ENCODE peak calls at places on chromosome 15, in five cellular contexts. Q is GM12891, N is K562, K is HepG2, X is GM12878. J is an unnamed sample.

GRCh38 chr15:25438601-25439455 is at the start of gene UBE3A:
- DNase-seq in Q (peak; percentile 71), N (peak; percentile 90), K (peak; percentile 78), X (peak; percentile 63), J (peak; percentile 69)

GRCh38 chr15:39792954-39793353 is 10.3 kb upstream of the FSIP1 start:
- DNase-seq in Q (no peak), N (no peak), K (no peak), X (no peak), J (no peak)

GRCh38 chr15:48905216-48905615 is 27.3 kb downstream of the EID1 start:
- DNase-seq in Q (no peak), N (no peak), K (no peak), X (no peak), J (no peak)

GRCh38 chr15:87287156-87287555 is 969.4 kb downstream of the NTRK3 start:
- DNase-seq in Q (no peak), N (no peak), K (no peak), X (no peak), J (no peak)

GRCh38 chr15:80483656-80484055 is 79.5 kb downstream of the ARNT2 start:
- DNase-seq in Q (no peak), N (no peak), K (no peak), X (no peak), J (no peak)

GRCh38 chr15:95995375-95996168 is 334.9 kb upstream of the NR2F2 start:
- DNase-seq in Q (no peak), N (no peak), K (no peak), X (no peak), J (no peak)

GRCh38 chr15:50227076-50227475 is 38.5 kb downstream of the HDC start:
- DNase-seq in Q (no peak), N (no peak), K (no peak), X (no peak), J (no peak)

GRCh38 chr15:41940441-41940857 is 31.9 kb downstream of the EHD4 start:
- DNase-seq in Q (no peak), N (no peak), K (peak; percentile 20), X (no peak), J (no peak)

GRCh38 chr15:65171428-65171827 is 13.7 kb downstream of the CLPX start:
- DNase-seq in Q (no peak), N (no peak), K (peak; percentile 75), X (no peak), J (no peak)

GRCh38 chr15:99443768-99444446 is 121.9 kb upstream of the MEF2A start:
- DNase-seq in Q (no peak), N (no peak), K (no peak), X (no peak), J (no peak)

GRCh38 chr15:41506796-41507341 is 6.8 kb downstream of the LTK start:
- DNase-seq in Q (no peak), N (no peak), K (no peak), X (no peak), J (no peak)

GRCh38 chr15:87489902-87490301 is 766.6 kb downstream of the NTRK3 start:
- DNase-seq in Q (no peak), N (no peak), K (no peak), X (no peak), J (no peak)

GRCh38 chr15:86854186-86854585 is 774.5 kb downstream of the AGBL1 start:
- DNase-seq in Q (no peak), N (no peak), K (no peak), X (no peak), J (no peak)

GRCh38 chr15:68278345-68279217 is 1.0 kb downstream of the FEM1B start:
- DNase-seq in Q (no peak), N (peak; percentile 29), K (peak; percentile 65), X (no peak), J (no peak)

GRCh38 chr15:99476413-99477222 is 89.2 kb upstream of the MEF2A start:
- DNase-seq in Q (peak; percentile 45), N (no peak), K (peak; percentile 73), X (no peak), J (no peak)

GRCh38 chr15:51366911-51367310 is 25.5 kb downstream of the GLDN start:
- DNase-seq in Q (no peak), N (no peak), K (no peak), X (no peak), J (no peak)

GRCh38 chr15:45653702-45654424 is 19.0 kb downstream of the SQOR start:
- DNase-seq in Q (no peak), N (no peak), K (no peak), X (no peak), J (no peak)

GRCh38 chr15:82566690-82567089 is 26.4 kb upstream of the RPS17 start:
- DNase-seq in Q (no peak), N (no peak), K (peak; percentile 7), X (no peak), J (no peak)

GRCh38 chr15:49848824-49849209 is 228.0 kb downstream of the DTWD1 start:
- DNase-seq in Q (no peak), N (no peak), K (no peak), X (no peak), J (no peak)

GRCh38 chr15:42704492-42704926 is 32.4 kb downstream of the CDAN1 start:
- DNase-seq in Q (no peak), N (peak; percentile 80), K (peak; percentile 65), X (peak; percentile 24), J (peak; percentile 46)

GRCh38 chr15:66747223-66747622 is 45.2 kb downstream of the SMAD6 start:
- DNase-seq in Q (no peak), N (no peak), K (no peak), X (no peak), J (no peak)

GRCh38 chr15:66746231-66746605 is 44.2 kb downstream of the SMAD6 start:
- DNase-seq in Q (no peak), N (no peak), K (no peak), X (no peak), J (no peak)

GRCh38 chr15:66748320-66748779 is 46.3 kb downstream of the SMAD6 start:
- DNase-seq in Q (no peak), N (no peak), K (no peak), X (no peak), J (no peak)

GRCh38 chr15:66749841-66750575 is 48.0 kb downstream of the SMAD6 start:
- DNase-seq in Q (no peak), N (no peak), K (peak; percentile 57), X (no peak), J (no peak)

DNA sequence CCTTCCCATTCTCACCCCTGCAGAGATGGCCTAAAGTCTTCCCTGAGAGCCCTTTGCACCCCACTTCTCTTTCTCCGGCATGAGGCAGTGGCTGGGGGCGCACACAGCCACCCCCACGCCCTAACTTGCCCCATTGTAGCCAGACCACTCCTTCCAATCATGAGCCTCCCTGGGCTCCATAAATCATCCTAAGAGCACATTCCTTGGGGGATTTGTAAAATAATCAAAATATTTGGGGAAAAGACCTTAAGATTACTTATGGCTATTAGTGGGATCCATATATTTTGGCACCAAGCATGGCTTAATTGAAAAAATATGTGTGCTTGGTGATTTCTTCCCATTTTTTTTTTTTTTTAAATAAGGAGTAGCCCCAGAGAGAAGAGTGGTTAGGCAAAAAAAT is 45.8 kb downstream of the SMAD6 start:
- DNase-seq in Q (no peak), N (no peak), K (no peak), X (no peak), J (no peak)
- TF ChIP-seq POLR2A in Q (no peak), N (no peak), K (no peak), X (no peak), J (no peak)

DNA sequence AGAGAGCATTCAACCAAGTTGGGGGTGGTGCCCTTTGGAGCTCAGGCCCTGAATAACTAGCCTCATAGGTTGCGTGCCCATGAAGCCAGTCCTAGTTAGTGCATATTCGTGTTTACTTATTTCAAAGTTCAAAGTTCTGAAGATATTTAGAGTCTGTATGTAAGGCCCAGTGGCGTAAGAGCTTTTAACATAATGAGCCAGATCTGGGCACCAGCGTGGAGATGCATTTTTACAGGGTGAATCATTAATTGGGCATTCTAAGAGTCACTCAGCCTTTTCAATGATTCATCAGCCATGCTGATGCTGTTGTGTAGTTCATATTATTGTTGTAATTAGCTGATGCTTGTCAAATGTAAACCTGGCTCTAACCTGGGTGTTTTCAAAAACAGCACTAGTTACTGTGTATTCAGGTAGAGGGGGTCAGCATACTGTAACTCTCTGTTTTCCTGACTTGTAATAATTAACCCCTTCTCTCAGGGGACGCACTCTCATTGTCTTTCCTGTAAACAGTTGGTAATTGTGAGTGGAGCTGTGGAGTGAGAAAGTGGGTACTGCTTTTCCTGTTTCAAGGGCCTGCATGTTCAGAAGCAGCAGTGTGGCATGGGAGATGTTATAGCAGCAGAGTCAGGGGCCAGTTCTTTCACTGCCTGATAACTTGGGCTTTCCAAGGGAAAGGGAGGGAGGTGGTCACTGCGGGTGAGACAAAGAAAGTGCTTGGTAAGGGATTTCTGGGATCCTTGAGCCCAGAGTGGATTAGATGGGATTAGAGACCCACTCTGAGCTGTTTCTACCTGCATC is 104.9 kb downstream of the RPLP1 start:
- DNase-seq in Q (no peak), N (no peak), K (peak; percentile 82), X (no peak), J (no peak)
- TF ChIP-seq TAF1 in Q (no peak), N (no peak), K (no peak), X (no peak), J (no peak)

DNA sequence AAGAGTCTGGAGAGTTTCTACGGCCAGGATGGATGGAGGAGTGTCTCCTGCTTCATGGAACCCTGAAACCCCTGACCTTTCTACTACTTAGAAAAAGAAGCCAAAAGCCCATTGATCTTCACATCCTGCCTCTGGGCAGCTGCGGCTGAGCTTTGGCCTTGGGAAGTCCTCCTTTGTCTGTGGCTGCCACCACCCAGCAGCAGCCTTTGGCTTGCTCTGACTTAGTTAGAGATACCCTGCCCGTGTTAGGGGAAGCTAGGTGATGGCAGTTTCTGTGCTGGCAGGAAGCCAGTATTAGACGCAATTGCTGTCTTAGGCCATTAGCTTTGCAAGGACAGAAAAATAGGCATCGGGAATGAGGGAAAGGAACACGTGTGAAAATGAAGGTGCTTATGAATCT is 18.8 kb downstream of the APH1B start:
- DNase-seq in Q (no peak), N (no peak), K (no peak), X (no peak), J (no peak)
- TF ChIP-seq POLR2AphosphoS5 in Q (no peak), N (no peak), K (no peak), X (no peak), J (no peak)

GRCh38 chr15:32737246-32737757 is 19.5 kb downstream of the GREM1 start:
- DNase-seq in Q (no peak), N (no peak), K (no peak), X (no peak), J (no peak)

GRCh38 chr15:32738677-32739076 is 20.9 kb downstream of the GREM1 start:
- DNase-seq in Q (no peak), N (no peak), K (no peak), X (no peak), J (no peak)

GRCh38 chr15:32735948-32736347 is 18.1 kb downstream of the GREM1 start:
- DNase-seq in Q (no peak), N (no peak), K (no peak), X (no peak), J (no peak)

GRCh38 chr15:32739522-32739921 is 21.7 kb downstream of the GREM1 start:
- DNase-seq in Q (no peak), N (no peak), K (no peak), X (no peak), J (no peak)

DNA sequence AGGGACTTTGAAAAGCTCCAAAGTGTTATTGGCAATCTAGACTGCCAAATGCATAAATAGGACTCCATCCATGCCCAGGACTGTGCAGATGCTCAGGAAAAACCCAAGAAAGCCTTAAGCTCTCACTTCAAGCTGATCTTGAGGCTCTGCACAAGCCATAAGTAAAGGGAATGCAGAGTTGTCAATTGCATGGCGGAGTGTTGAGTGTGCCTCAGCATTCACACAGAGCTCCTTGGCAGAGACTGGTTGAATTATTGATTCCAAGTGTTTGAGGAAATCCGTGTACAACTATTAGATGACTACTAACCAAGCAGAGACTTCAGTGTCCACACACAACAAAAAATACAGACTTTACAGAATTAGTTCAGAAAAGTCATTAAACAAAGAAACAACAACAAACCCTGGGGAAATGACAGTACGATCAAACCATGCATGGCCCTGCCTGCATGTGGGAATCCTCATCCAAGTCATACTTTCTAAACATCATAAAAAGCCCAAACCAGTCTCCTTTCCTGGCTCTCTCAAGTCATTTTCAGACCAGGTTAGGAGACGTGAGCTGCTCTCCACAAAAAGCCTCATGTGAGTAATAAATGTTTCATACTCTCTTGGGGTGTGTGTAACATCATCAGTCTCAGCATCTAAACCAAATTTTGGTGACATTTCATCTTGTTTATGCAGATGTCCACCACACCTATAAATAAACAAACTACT is 18.7 kb downstream of the GREM1 start:
- DNase-seq in Q (no peak), N (no peak), K (no peak), X (no peak), J (no peak)
- TF ChIP-seq POLR2A in Q (no peak), N (no peak), K (no peak), X (no peak), J (no peak)

J was measured in GM12892.